ENCODE peak calls at places on chromosomes 4 and X, in six cellular contexts. R is HCT116, H is epithelial cell of esophagus, L is lower leg skin, Q is PC-3, S is mammary epithelial cell. B is an unnamed sample.

GRCh38 chr4:38856524-38857337 is at the start of gene TLR6:
- DNase-seq in R (peak; percentile 80), H (peak; percentile 82), L (no peak), Q (peak; percentile 87), S (peak; percentile 78), B (peak; percentile 72)

GRCh38 chrX:15686818-15687685 is 22.4 kb upstream of the CLTRN start:
- DNase-seq in R (peak; percentile 8), H (peak; percentile 58), L (no peak), Q (peak; percentile 81), S (peak; percentile 49), B (no peak)

GRCh38 chrX:40671126-40671525 is 23.8 kb upstream of the CXorf38 start:
- DNase-seq in R (no peak), H (no peak), L (no peak), Q (no peak), S (no peak), B (no peak)

GRCh38 chrX:21946925-21947641 is 6.6 kb downstream of the SMS start:
- DNase-seq in R (no peak), H (peak; percentile 69), L (no peak), Q (peak; percentile 25), S (peak; percentile 50), B (no peak)

GRCh38 chr4:8909548-8909947 is 37.9 kb upstream of the HMX1 start:
- DNase-seq in R (no peak), H (no peak), L (no peak), Q (no peak), S (no peak), B (no peak)

GRCh38 chrX:35040871-35041270 is 98.3 kb downstream of the FAM47B start:
- DNase-seq in R (no peak), H (peak; percentile 0), L (no peak), Q (no peak), S (no peak), B (no peak)

GRCh38 chr4:3204021-3204431 is 44.9 kb upstream of the MSANTD1 start:
- DNase-seq in R (no peak), H (peak; percentile 9), L (peak; percentile 85), Q (no peak), S (no peak), B (no peak)

GRCh38 chr4:145694929-145695328 is 15.0 kb downstream of the C4orf51 start:
- DNase-seq in R (no peak), H (no peak), L (no peak), Q (peak; percentile 40), S (no peak), B (no peak)

GRCh38 chrX:26442340-26442739 is 226.4 kb downstream of the MAGEB5 start:
- DNase-seq in R (peak; percentile 2), H (peak; percentile 18), L (no peak), Q (peak; percentile 4), S (peak; percentile 3), B (no peak)

GRCh38 chr4:105923507-105924238 is 28.4 kb downstream of the NPNT start:
- DNase-seq in R (peak; percentile 54), H (peak; percentile 53), L (no peak), Q (peak; percentile 6), S (peak; percentile 14), B (no peak)

GRCh38 chr4:88963817-88964216 is 93.2 kb downstream of the FAM13A start:
- DNase-seq in R (no peak), H (peak; percentile 91), L (no peak), Q (peak; percentile 79), S (peak; percentile 77), B (no peak)

GRCh38 chr4:40258624-40259023 is 61.8 kb downstream of the RHOH start:
- DNase-seq in R (no peak), H (no peak), L (no peak), Q (no peak), S (no peak), B (no peak)

GRCh38 chrX:23935116-23935515 is 27.3 kb downstream of the CXorf58 start:
- DNase-seq in R (no peak), H (no peak), L (no peak), Q (no peak), S (no peak), B (no peak)

GRCh38 chr4:156734965-156735895 is 236.4 kb downstream of the PDGFC start:
- DNase-seq in R (no peak), H (peak; percentile 19), L (no peak), Q (peak; percentile 62), S (peak; percentile 24), B (no peak)

GRCh38 chr4:133152330-133152791 is 3.3 kb downstream of the PCDH10 start:
- DNase-seq in R (no peak), H (peak; percentile 9), L (peak; percentile 68), Q (no peak), S (no peak), B (no peak)

GRCh38 chr4:133152801-133153526 is 3.9 kb downstream of the PCDH10 start:
- DNase-seq in R (no peak), H (peak; percentile 6), L (no peak), Q (no peak), S (no peak), B (no peak)

GRCh38 chr4:133156096-133156495 is 7.0 kb downstream of the PCDH10 start:
- DNase-seq in R (no peak), H (no peak), L (no peak), Q (no peak), S (no peak), B (no peak)

GRCh38 chr4:133156556-133156955 is 7.5 kb downstream of the PCDH10 start:
- DNase-seq in R (no peak), H (no peak), L (no peak), Q (no peak), S (no peak), B (no peak)

DNA sequence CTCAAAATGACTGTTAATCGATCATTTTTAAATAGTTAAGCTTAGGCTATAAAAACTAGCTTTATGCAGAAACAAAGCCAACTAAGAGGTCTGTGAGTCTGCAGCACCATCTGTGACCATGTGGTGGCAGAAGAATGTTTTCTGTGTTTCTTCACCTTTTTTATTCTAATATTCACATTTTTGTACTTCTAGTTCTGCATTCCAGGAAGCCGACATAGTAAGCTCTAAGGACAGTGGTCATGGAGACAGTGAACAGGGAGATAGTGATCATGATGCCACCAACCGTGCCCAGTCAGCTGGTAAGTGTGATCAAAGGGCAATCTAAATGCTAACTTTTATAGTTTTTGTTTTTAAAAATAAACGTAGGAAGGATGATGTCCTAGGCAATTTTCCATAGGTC is 5.6 kb downstream of the PCDH10 start:
- DNase-seq in R (peak; percentile 23), H (peak; percentile 49), L (no peak), Q (peak; percentile 35), S (no peak), B (no peak)
- TF ChIP-seq CTCF in R (peak; percentile 23), H (peak; percentile 78), L (no peak), Q (peak; percentile 72), S (peak; percentile 57), B (peak; percentile 34)

GRCh38 chrX:110212299-110212698 is 105.6 kb downstream of the AMMECR1 start:
- DNase-seq in R (no peak), H (no peak), L (no peak), Q (peak; percentile 35), S (no peak), B (no peak)
- TF ChIP-seq CTCF in R (no peak), H (no peak), L (no peak), Q (peak; percentile 52), S (peak; percentile 21), B (peak; percentile 12)

DNA sequence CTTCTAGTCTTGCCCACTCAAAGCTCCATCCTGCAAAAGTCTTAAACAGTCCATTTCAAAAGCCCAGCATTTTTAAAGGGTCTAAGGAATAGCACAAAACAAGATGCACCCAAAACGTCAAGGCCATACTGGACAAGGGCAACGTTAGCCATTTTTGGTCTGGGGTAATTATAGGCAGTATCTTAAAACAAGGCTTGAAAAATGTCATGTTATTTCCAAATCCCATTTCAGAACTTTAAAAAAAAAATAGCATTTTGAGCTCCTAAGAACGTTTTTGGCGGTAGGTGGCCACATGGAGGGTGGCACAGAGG is 584 bp upstream of the TMEM165 start:
- DNase-seq in R (no peak), H (no peak), L (no peak), Q (no peak), S (no peak), B (no peak)
- TF ChIP-seq CTCF in R (no peak), H (no peak), L (no peak), Q (peak; percentile 34), S (no peak), B (no peak)

GRCh38 chrX:142068365-142068764 is 136.7 kb downstream of the MAGEC2 start:
- DNase-seq in R (no peak), H (peak; percentile 2), L (no peak), Q (no peak), S (no peak), B (no peak)
- TF ChIP-seq CTCF in R (no peak), H (no peak), L (no peak), Q (no peak), S (no peak), B (no peak)

GRCh38 chr4:158261480-158261879 is 51.2 kb downstream of the TMEM144 start:
- DNase-seq in R (no peak), H (no peak), L (no peak), Q (no peak), S (no peak), B (no peak)

GRCh38 chr4:158255727-158256324 is 45.5 kb downstream of the TMEM144 start:
- DNase-seq in R (peak; percentile 36), H (peak; percentile 60), L (no peak), Q (peak; percentile 64), S (peak; percentile 27), B (no peak)

GRCh38 chr4:158254328-158254727 is 44.0 kb downstream of the TMEM144 start:
- DNase-seq in R (no peak), H (no peak), L (no peak), Q (no peak), S (no peak), B (no peak)

GRCh38 chr4:158259955-158260575 is 49.8 kb downstream of the TMEM144 start:
- DNase-seq in R (peak; percentile 13), H (peak; percentile 32), L (no peak), Q (peak; percentile 70), S (peak; percentile 11), B (no peak)
- TF ChIP-seq CTCF in R (peak; percentile 64), H (peak; percentile 35), L (no peak), Q (peak; percentile 56), S (peak; percentile 25), B (peak; percentile 30)